ENCODE peak calls at places on chromosome 11, in six cellular contexts. J is K562, C is GM12891, V is GM12878, O is HepG2, N is H1. W is an unnamed sample.

GRCh38 chr11:62451243-62451626 is 32.4 kb downstream of the SCGB1A1 start:
- DNase-seq in J (no peak), C (no peak), O (no peak), V (no peak), N (no peak), W (no peak)

GRCh38 chr11:9527481-9528140 is 45.9 kb upstream of the WEE1 start:
- DNase-seq in J (no peak), O (no peak), V (no peak), N (no peak), C (no peak), W (no peak)

GRCh38 chr11:96447711-96448110 is 57.9 kb downstream of the JRKL start:
- DNase-seq in V (no peak), C (no peak), O (no peak), N (no peak), J (no peak), W (no peak)

GRCh38 chr11:10029386-10030121 is 264.5 kb downstream of the SBF2 start:
- DNase-seq in C (no peak), O (no peak), V (no peak), N (no peak), J (no peak), W (no peak)

GRCh38 chr11:117641008-117641915 is 155.8 kb downstream of the DSCAML1 start:
- DNase-seq in N (no peak), C (no peak), V (no peak), J (no peak), O (no peak), W (no peak)

GRCh38 chr11:47179655-47179991 is 2.9 kb upstream of the ARFGAP2 start:
- DNase-seq in O (peak; percentile 52), V (peak; percentile 9), C (peak; percentile 67), N (peak; percentile 65), J (peak; percentile 65), W (peak; percentile 65)

GRCh38 chr11:122634507-122634906 is 21.0 kb upstream of the UBASH3B start:
- DNase-seq in V (no peak), O (no peak), J (no peak), N (peak; percentile 68), C (no peak), W (no peak)

GRCh38 chr11:82996966-82997606 is 74.6 kb downstream of the RAB30 start:
- DNase-seq in V (peak; percentile 87), O (no peak), J (no peak), N (no peak), C (peak; percentile 47), W (peak; percentile 46)

GRCh38 chr11:93986716-93987115 is 34.4 kb upstream of the HEPHL1 start:
- DNase-seq in O (no peak), C (no peak), N (no peak), J (no peak), V (no peak), W (no peak)

GRCh38 chr11:121839821-121840220 is 276.2 kb downstream of the BLID start:
- DNase-seq in O (no peak), V (no peak), C (no peak), N (no peak), J (no peak), W (no peak)

GRCh38 chr11:36463781-36464180 is 46.3 kb downstream of the TRAF6 start:
- DNase-seq in J (no peak), V (no peak), C (no peak), N (no peak), O (no peak), W (no peak)

GRCh38 chr11:68186061-68186460 is 27.0 kb downstream of the KMT5B start:
- DNase-seq in O (no peak), N (no peak), J (no peak), V (no peak), C (no peak), W (no peak)

GRCh38 chr11:34206598-34207300 is 101.3 kb downstream of the NAT10 start:
- DNase-seq in V (no peak), O (no peak), J (no peak), C (no peak), N (no peak), W (no peak)

GRCh38 chr11:9884601-9885000 is 220.7 kb downstream of the SWAP70 start:
- DNase-seq in C (no peak), V (no peak), N (no peak), J (no peak), O (no peak), W (no peak)

GRCh38 chr11:130915556-130916237 is 582 bp downstream of the SNX19 start:
- DNase-seq in N (no peak), O (no peak), C (no peak), J (no peak), V (no peak), W (no peak)

GRCh38 chr11:108984021-108984420 is 319.2 kb downstream of the DDX10 start:
- DNase-seq in C (no peak), O (no peak), V (no peak), J (no peak), N (no peak), W (no peak)

GRCh38 chr11:61133145-61133544 is 28.1 kb downstream of the VPS37C start:
- DNase-seq in C (no peak), V (no peak), J (no peak), N (no peak), O (no peak), W (no peak)

GRCh38 chr11:61132646-61133045 is 28.6 kb downstream of the VPS37C start:
- DNase-seq in N (no peak), J (no peak), V (no peak), O (no peak), C (no peak), W (no peak)

GRCh38 chr11:61134801-61135257 is 26.4 kb downstream of the VPS37C start:
- DNase-seq in N (no peak), J (no peak), C (no peak), V (no peak), O (no peak), W (no peak)

GRCh38 chr11:61131998-61132555 is 29.1 kb downstream of the VPS37C start:
- DNase-seq in O (no peak), C (no peak), J (no peak), N (no peak), V (no peak), W (no peak)

GRCh38 chr11:61133956-61134662 is 27.1 kb downstream of the VPS37C start:
- DNase-seq in C (no peak), J (no peak), O (no peak), N (no peak), V (no peak), W (no peak)
- TF ChIP-seq TAF1 in C (no peak), J (no peak), O (no peak), N (no peak), V (no peak), W (no peak)

GRCh38 chr11:102225689-102226562 is 91.4 kb upstream of the BIRC3 start:
- DNase-seq in O (peak; percentile 28), N (no peak), J (no peak), C (no peak), V (no peak), W (no peak)
- TF ChIP-seq POLR2A in O (no peak), N (no peak), J (no peak), C (no peak), V (no peak), W (no peak)

GRCh38 chr11:64383580-64383979 is 24.6 kb downstream of the RPS6KA4 start:
- DNase-seq in N (no peak), J (no peak), V (no peak), C (no peak), O (no peak), W (no peak)
- TF ChIP-seq TAF1 in N (no peak), J (no peak), V (no peak), C (no peak), O (no peak), W (no peak)

DNA sequence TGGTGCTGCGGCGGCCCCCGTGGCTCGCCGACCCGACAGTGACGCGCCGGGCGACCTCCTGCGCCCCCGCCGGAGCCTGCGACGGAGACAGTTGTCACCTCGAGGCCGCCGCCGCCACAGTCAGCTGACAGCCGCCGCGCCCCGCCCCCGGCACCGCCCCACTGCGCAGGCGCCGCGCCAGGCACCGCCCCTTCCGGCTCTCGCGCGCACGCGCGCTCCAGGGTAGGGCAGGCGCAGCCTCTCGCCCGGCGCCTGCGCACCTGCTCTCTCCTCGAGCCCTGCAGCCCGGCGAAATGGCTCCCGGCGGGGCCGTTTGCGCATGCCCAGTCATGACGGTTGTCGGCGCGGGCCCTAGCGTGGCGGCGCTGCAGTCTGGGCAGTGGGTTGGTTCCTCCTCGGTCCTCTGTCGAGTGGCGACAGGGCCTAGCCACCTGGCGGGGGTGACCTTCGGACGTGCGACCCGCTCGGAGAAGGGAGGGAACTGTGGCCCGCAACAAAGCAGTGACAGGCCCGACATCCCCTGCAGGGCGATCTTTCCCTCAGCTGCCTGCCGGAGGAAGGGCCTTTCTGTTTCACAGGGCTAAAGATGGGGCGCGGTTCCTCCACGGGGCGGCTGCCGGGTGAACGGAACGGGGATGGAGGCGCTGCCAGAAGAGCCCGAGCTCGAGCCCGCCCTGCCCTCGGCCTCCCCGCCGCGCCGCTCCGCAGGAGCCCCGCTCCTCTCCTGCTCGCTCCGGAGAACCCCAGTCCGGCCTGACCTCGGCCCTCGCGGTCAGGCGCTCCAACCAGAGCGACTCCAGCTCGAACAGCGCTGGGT is at the start of gene TOLLIP:
- DNase-seq in N (peak; percentile 98), V (peak; percentile 56), J (peak; percentile 100), C (peak; percentile 100), O (peak; percentile 82), W (peak; percentile 100)
- TF ChIP-seq POLR2A in N (peak; percentile 50), V (peak; percentile 97), J (peak; percentile 77), C (peak; percentile 80), O (peak; percentile 59), W (peak; percentile 87)

GRCh38 chr11:71138737-71139425 is 113.5 kb downstream of the SHANK2 start:
- DNase-seq in J (no peak), V (no peak), N (no peak), C (no peak), O (no peak), W (no peak)
- TF ChIP-seq TAF1 in J (no peak), V (no peak), N (no peak), C (no peak), O (no peak), W (no peak)

GRCh38 chr11:124751741-124752470 is at the start of gene VSIG2:
- DNase-seq in V (no peak), O (no peak), J (no peak), C (no peak), N (peak; percentile 69), W (no peak)
- TF ChIP-seq POLR2A in V (no peak), O (no peak), J (no peak), C (no peak), N (no peak), W (no peak)

DNA sequence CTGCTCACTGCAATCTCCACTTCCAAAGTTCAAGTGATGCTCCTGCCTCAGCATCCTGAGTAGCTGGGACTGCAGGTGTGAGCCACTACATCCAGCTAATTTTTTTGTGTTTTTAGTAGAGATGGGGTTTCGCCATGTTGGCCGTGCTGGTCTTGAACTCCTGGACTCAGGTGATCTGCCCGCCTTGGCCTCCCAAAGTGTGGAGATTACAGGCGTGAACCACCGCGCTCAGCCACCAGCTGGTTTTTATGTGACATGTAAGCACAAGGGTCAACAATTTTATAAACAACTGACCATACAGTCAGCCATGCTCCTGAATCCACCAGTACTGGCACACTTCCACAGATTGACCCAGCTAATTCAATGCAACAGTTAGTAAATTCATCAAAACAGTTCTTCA is 526.3 kb upstream of the LRRC4C start:
- DNase-seq in N (no peak), O (no peak), J (no peak), V (no peak), C (no peak), W (no peak)
- TF ChIP-seq TAF1 in N (no peak), O (no peak), J (no peak), V (no peak), C (no peak), W (no peak)